ENCODE peak calls at places on chromosomes 1 and 21, in five cellular contexts. U is MM.1S, S is transverse colon, Q is IMR-90, H is body of pancreas. E is an unnamed sample.

GRCh38 chr1:38990746-38991637 is at the start of gene AKIRIN1:
- DNase-seq in U (peak; percentile 97), S (peak; percentile 99), Q (peak; percentile 95), H (peak; percentile 100), E (peak; percentile 99)

GRCh38 chr1:111747282-111747734 is 8.1 kb upstream of the INKA2 start:
- DNase-seq in U (peak; percentile 70), S (peak; percentile 71), Q (peak; percentile 77), H (peak; percentile 46), E (peak; percentile 91)

GRCh38 chr1:207858271-207858670 is 52.7 kb downstream of the CD34 start:
- DNase-seq in U (no peak), S (no peak), Q (no peak), H (no peak), E (no peak)

GRCh38 chr1:56200446-56200845 is 378.9 kb downstream of the PLPP3 start:
- DNase-seq in U (no peak), S (no peak), Q (peak; percentile 46), H (no peak), E (no peak)

GRCh38 chr1:21914880-21915640 is 22.1 kb downstream of the HSPG2 start:
- DNase-seq in U (no peak), S (peak; percentile 60), Q (no peak), H (peak; percentile 72), E (peak; percentile 54)

GRCh38 chr1:218643281-218643680 is 298.1 kb downstream of the TGFB2 start:
- DNase-seq in U (no peak), S (no peak), Q (no peak), H (no peak), E (no peak)

GRCh38 chr1:242523968-242524570 is 428 bp downstream of the PLD5 start:
- DNase-seq in U (peak; percentile 43), S (no peak), Q (no peak), H (peak; percentile 11), E (peak; percentile 2)

GRCh38 chr1:160907976-160908375 is 23.0 kb upstream of the ITLN1 start:
- DNase-seq in U (no peak), S (no peak), Q (no peak), H (peak; percentile 56), E (peak; percentile 1)

GRCh38 chr1:228493141-228494043 is 6.2 kb downstream of the RNF187 start:
- DNase-seq in U (no peak), S (no peak), Q (no peak), H (no peak), E (no peak)

GRCh38 chr1:234780531-234781162 is 170.7 kb upstream of the IRF2BP2 start:
- DNase-seq in U (no peak), S (no peak), Q (no peak), H (no peak), E (no peak)

GRCh38 chr1:109243860-109244552 is 5.3 kb upstream of the CELSR2 start:
- DNase-seq in U (no peak), S (no peak), Q (no peak), H (no peak), E (no peak)

GRCh38 chr1:7313081-7313546 is 458.0 kb upstream of the VAMP3 start:
- DNase-seq in U (no peak), S (no peak), Q (peak; percentile 44), H (no peak), E (no peak)

GRCh38 chr21:32348604-32349332 is 44.0 kb downstream of the URB1 start:
- DNase-seq in U (no peak), S (no peak), Q (no peak), H (no peak), E (no peak)

GRCh38 chr1:101291562-101292035 is 54.8 kb downstream of the S1PR1 start:
- DNase-seq in U (no peak), S (no peak), Q (peak; percentile 82), H (no peak), E (peak; percentile 71)

GRCh38 chr1:43706598-43707190 is 642 bp upstream of the ST3GAL3 start:
- DNase-seq in U (peak; percentile 27), S (peak; percentile 22), Q (no peak), H (peak; percentile 25), E (peak; percentile 34)

GRCh38 chr1:53279556-53280160 is 41.3 kb upstream of the MAGOH start:
- DNase-seq in U (no peak), S (no peak), Q (no peak), H (no peak), E (no peak)

GRCh38 chr1:246725191-246725590 is 982 bp downstream of the SCCPDH start:
- DNase-seq in U (no peak), S (no peak), Q (no peak), H (no peak), E (no peak)

GRCh38 chr1:81874461-81874860 is 73.7 kb downstream of the ADGRL2 start:
- DNase-seq in U (no peak), S (no peak), Q (no peak), H (no peak), E (no peak)

GRCh38 chr1:167904641-167905040 is 9.3 kb downstream of the ADCY10 start:
- DNase-seq in U (no peak), S (no peak), Q (peak; percentile 93), H (no peak), E (peak; percentile 62)

GRCh38 chr21:44918107-44918470 is 2.6 kb downstream of the ITGB2 start:
- DNase-seq in U (no peak), S (no peak), Q (no peak), H (no peak), E (no peak)

GRCh38 chr21:14890141-14890540 is 174.7 kb downstream of the NRIP1 start:
- DNase-seq in U (no peak), S (no peak), Q (no peak), H (no peak), E (no peak)

GRCh38 chr1:43227138-43227836 is 42.5 kb upstream of the TMEM125 start:
- DNase-seq in U (peak; percentile 73), S (peak; percentile 89), Q (peak; percentile 70), H (peak; percentile 86), E (peak; percentile 78)

GRCh38 chr1:232306269-232306911 is 323.5 kb downstream of the SIPA1L2 start:
- DNase-seq in U (no peak), S (peak; percentile 60), Q (no peak), H (no peak), E (peak; percentile 35)

DNA sequence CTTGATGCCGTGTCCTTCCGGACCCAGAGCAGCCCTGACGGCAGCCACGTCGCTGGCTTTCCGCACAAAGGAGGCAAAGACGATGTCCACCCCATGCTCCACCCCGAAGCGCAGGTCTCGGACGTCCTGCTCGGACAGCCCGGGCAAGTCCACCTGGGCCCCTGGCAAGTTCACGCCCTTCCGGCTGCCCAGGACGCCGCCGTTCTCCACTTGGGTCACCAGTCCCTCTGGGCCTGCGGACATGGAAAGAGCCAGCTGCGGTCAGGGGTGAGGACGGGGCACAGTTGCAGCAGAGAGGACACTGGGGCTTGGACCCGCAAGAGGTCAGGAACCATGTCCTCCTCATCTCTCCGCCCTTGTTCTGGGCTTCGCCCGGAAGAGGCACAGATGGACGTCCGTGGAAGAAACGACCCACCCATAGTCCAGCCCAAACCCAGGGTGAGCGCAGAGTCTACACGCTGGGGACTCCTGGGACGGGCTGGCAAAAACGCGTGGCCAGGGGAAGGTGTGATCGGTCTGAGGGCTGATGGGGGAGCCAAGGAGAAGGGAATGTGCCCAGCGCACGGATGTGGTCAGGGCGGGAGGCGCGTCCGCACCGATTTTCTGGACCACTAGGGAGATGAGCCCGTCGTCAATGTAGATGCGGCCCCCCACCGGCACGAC is 6.6 kb downstream of the PKLR start:
- DNase-seq in U (no peak), S (no peak), Q (no peak), H (no peak), E (no peak)
- H3K4me3 ChIP-seq in U (no peak overlapping the region), S (no peak overlapping the region), Q (no peak overlapping the region), H (no peak overlapping the region), E (peak overlapping the region; percentile 1)

GRCh38 chr1:18300376-18300775 is 180.4 kb upstream of the KLHDC7A start:
- DNase-seq in U (no peak), S (no peak), Q (no peak), H (no peak), E (no peak)

GRCh38 chr1:18305182-18305795 is 175.4 kb upstream of the KLHDC7A start:
- DNase-seq in U (no peak), S (no peak), Q (no peak), H (no peak), E (no peak)

GRCh38 chr1:18304151-18304869 is 176.4 kb upstream of the KLHDC7A start:
- DNase-seq in U (no peak), S (no peak), Q (no peak), H (no peak), E (no peak)

GRCh38 chr1:18299441-18300338 is 181.0 kb upstream of the KLHDC7A start:
- DNase-seq in U (no peak), S (no peak), Q (no peak), H (peak; percentile 26), E (peak; percentile 2)

DNA sequence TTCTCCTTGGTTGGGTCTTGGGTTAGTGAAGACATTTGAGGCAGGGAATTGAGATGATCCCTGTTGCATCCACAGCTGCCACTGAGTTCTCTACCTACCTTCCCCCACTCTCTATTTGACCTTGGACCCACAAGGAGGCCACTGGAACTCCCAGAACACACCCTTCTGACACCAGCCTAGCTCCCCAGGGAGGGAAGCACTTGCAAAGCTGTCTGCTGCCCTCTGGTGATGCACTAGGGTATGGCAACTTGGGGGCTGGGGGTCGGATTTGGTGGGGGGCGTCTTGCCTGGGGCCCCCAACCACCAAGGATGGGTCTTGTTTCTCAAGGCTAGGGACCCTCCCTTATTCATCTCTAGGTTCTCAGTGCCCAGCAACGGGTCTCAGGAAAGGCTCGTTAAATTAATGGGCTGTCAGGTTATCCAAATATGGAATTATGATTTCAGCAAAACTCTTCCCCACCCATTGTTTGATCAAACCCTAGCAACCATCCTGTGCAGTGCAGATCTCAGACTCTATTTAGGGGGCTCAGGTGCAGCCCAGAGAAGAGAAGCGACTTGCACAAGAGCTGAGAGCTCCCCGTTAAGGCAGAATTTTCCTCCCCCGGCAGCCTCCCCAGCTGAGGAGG is 177.8 kb upstream of the KLHDC7A start:
- DNase-seq in U (no peak), S (no peak), Q (no peak), H (no peak), E (no peak)
- TF ChIP-seq CTCF in U (peak; percentile 65), S (no peak), Q (no peak), H (no peak), E (peak; percentile 13)

GRCh38 chr1:181503130-181503810 is 20.0 kb downstream of the CACNA1E start:
- DNase-seq in U (no peak), S (no peak), Q (peak; percentile 2), H (no peak), E (no peak)

GRCh38 chr1:181499825-181500224 is 16.5 kb downstream of the CACNA1E start:
- DNase-seq in U (no peak), S (no peak), Q (no peak), H (no peak), E (no peak)

GRCh38 chr1:181504294-181505115 is 21.2 kb downstream of the CACNA1E start:
- DNase-seq in U (peak; percentile 76), S (no peak), Q (peak; percentile 28), H (no peak), E (peak; percentile 5)

GRCh38 chr1:181497870-181498269 is 14.6 kb downstream of the CACNA1E start:
- DNase-seq in U (no peak), S (no peak), Q (no peak), H (no peak), E (no peak)

DNA sequence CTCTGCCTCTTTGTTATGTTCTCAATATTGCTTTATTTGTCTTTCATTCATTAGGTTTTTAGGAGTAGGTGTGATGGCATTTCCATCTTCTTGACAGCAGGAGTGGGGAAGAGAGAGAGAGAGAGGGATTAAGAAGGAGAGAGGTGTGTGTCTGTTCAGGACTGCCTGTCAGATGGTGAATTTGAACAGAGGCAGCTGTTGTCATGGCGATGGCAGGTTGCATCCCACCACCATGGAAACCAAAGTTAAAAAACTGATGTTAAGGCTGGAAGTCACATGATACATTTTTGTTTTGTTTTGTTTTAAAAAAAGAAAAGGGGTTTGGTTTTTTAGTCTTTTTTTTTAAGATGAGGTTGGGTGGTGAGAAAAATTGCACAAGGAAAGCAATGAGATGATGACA is 18.3 kb downstream of the CACNA1E start:
- DNase-seq in U (no peak), S (no peak), Q (no peak), H (no peak), E (no peak)
- H3K4me3 ChIP-seq in U (no peak overlapping the region), S (no peak overlapping the region), Q (no peak overlapping the region), H (no peak overlapping the region), E (no peak overlapping the region)

GRCh38 chr1:59139396-59139795 is 157.5 kb upstream of the FGGY start:
- DNase-seq in U (no peak), S (no peak), Q (no peak), H (no peak), E (no peak)
- TF ChIP-seq CTCF in U (no peak), S (no peak), Q (no peak), H (no peak), E (no peak)

E was measured in cardiac fibroblast.